ENCODE peak calls at places on chromosomes 12 and 14, in ten cellular contexts. R is stimulated activated CD4-positive, alpha-beta T cell treated with anti-CD3 and anti-CD28 coated beads, Interleukin-15, amount 100 ng/mL, for 24 hours; X is HFF-Myc; Y is pancreas; K is fibroblast of the aortic adventitia; Z is foreskin fibroblast; V is iPS-NIHi11; H is NCI-H1694 treated with DMSO at 0.1 percent for 48 hours; F is GM04504; P is A549. D is an unnamed sample.

GRCh38 chr14:59360923-59361794 is 104.0 kb downstream of the GPR135 start:
- DNase-seq in R (no peak), X (no peak), Y (peak; percentile 26), K (peak; percentile 76), Z (peak; percentile 37), V (no peak), H (peak; percentile 85), F (no peak), P (peak; percentile 90), D (no peak)

GRCh38 chr12:71158361-71158882 is 623 bp upstream of the TSPAN8 start:
- DNase-seq in R (no peak), X (no peak), Y (no peak), K (peak; percentile 78), Z (no peak), V (no peak), H (no peak), F (no peak), P (no peak), D (no peak)

GRCh38 chr12:114713466-114714215 is 29.7 kb upstream of the TBX3 start:
- DNase-seq in R (no peak), X (no peak), Y (no peak), K (no peak), Z (no peak), V (no peak), H (no peak), F (no peak), P (no peak), D (no peak)

GRCh38 chr14:102663031-102663430 is 70.6 kb downstream of the RCOR1 start:
- DNase-seq in R (no peak), X (no peak), Y (no peak), K (peak; percentile 27), Z (no peak), V (no peak), H (no peak), F (no peak), P (no peak), D (no peak)

GRCh38 chr12:33432992-33433391 is 6.6 kb downstream of the SYT10 start:
- DNase-seq in R (no peak), X (no peak), Y (no peak), K (no peak), Z (no peak), V (no peak), H (no peak), F (no peak), P (no peak), D (no peak)

GRCh38 chr12:62713190-62713589 is 221.8 kb downstream of the PPM1H start:
- DNase-seq in R (no peak), X (no peak), Y (no peak), K (no peak), Z (no peak), V (no peak), H (no peak), F (no peak), P (no peak), D (no peak)

GRCh38 chr12:104569348-104570173 is 112.8 kb downstream of the CHST11 start:
- DNase-seq in R (peak; percentile 42), X (no peak), Y (no peak), K (no peak), Z (no peak), V (no peak), H (no peak), F (no peak), P (no peak), D (no peak)

GRCh38 chr14:72808564-72808963 is 85.3 kb downstream of the DPF3 start:
- DNase-seq in R (no peak), X (no peak), Y (no peak), K (no peak), Z (no peak), V (no peak), H (no peak), F (no peak), P (no peak), D (no peak)

GRCh38 chr12:12294215-12295005 is 27.6 kb upstream of the LRP6 start:
- DNase-seq in R (no peak), X (no peak), Y (peak; percentile 46), K (peak; percentile 64), Z (peak; percentile 16), V (peak; percentile 62), H (no peak), F (no peak), P (no peak), D (no peak)

GRCh38 chr12:119176267-119177055 is 2.3 kb upstream of the HSPB8 start:
- DNase-seq in R (peak; percentile 6), X (peak; percentile 38), Y (peak; percentile 45), K (peak; percentile 92), Z (peak; percentile 39), V (peak; percentile 43), H (no peak), F (peak; percentile 85), P (peak; percentile 78), D (no peak)

D was measured in 8988T.